ENCODE peak calls at places on chromosomes 12 and 14, in six cellular contexts. One of them, this sample, is unnamed.

GRCh38 chr14:76080009-76080408 is 71.7 kb upstream of the GPATCH2L start:
- DNase-seq in CD4-positive, CD25-positive, alpha-beta regulatory T cell: no peak
- DNase-seq in colonic mucosa: no peak
- DNase-seq in GM03348: no peak
- DNase-seq in cardiac muscle cell: no peak
- DNase-seq in NCI-H524: no peak
- DNase-seq in this sample: no peak

GRCh38 chr14:95527392-95528002 is 7.4 kb upstream of the GLRX5 start:
- DNase-seq in CD4-positive, CD25-positive, alpha-beta regulatory T cell: peak
- DNase-seq in colonic mucosa: peak
- DNase-seq in GM03348: peak
- DNase-seq in cardiac muscle cell: peak
- DNase-seq in NCI-H524: peak
- DNase-seq in this sample: peak

GRCh38 chr12:27937768-27938167 is 34.8 kb downstream of the PTHLH start:
- DNase-seq in CD4-positive, CD25-positive, alpha-beta regulatory T cell: no peak
- DNase-seq in colonic mucosa: no peak
- DNase-seq in GM03348: no peak
- DNase-seq in cardiac muscle cell: peak
- DNase-seq in NCI-H524: no peak
- DNase-seq in this sample: no peak

GRCh38 chr12:70948236-70948975 is 27.9 kb upstream of the PTPRR start:
- DNase-seq in CD4-positive, CD25-positive, alpha-beta regulatory T cell: no peak
- DNase-seq in colonic mucosa: no peak
- DNase-seq in GM03348: no peak
- DNase-seq in cardiac muscle cell: peak
- DNase-seq in NCI-H524: no peak
- DNase-seq in this sample: no peak

GRCh38 chr14:74501135-74501614 is 7.6 kb downstream of the ISCA2 start:
- DNase-seq in CD4-positive, CD25-positive, alpha-beta regulatory T cell: no peak
- DNase-seq in colonic mucosa: peak
- DNase-seq in GM03348: peak
- DNase-seq in cardiac muscle cell: peak
- DNase-seq in NCI-H524: peak
- DNase-seq in this sample: peak

GRCh38 chr12:132754555-132754954 is 7.1 kb downstream of the ANKLE2 start:
- DNase-seq in CD4-positive, CD25-positive, alpha-beta regulatory T cell: no peak
- DNase-seq in colonic mucosa: no peak
- DNase-seq in GM03348: no peak
- DNase-seq in cardiac muscle cell: no peak
- DNase-seq in NCI-H524: no peak
- DNase-seq in this sample: no peak

GRCh38 chr14:22888662-22889061 is 5.6 kb downstream of the REM2 start:
- DNase-seq in CD4-positive, CD25-positive, alpha-beta regulatory T cell: peak
- DNase-seq in colonic mucosa: no peak
- DNase-seq in GM03348: no peak
- DNase-seq in cardiac muscle cell: no peak
- DNase-seq in NCI-H524: no peak
- DNase-seq in this sample: no peak

GRCh38 chr14:26636571-26636970 is 38.7 kb upstream of the NOVA1 start:
- DNase-seq in CD4-positive, CD25-positive, alpha-beta regulatory T cell: no peak
- DNase-seq in colonic mucosa: no peak
- DNase-seq in GM03348: no peak
- DNase-seq in cardiac muscle cell: peak
- DNase-seq in NCI-H524: no peak
- DNase-seq in this sample: no peak

GRCh38 chr12:53005986-53006809 is at the start of gene EIF4B:
- DNase-seq in CD4-positive, CD25-positive, alpha-beta regulatory T cell: peak
- DNase-seq in colonic mucosa: peak
- DNase-seq in GM03348: peak
- DNase-seq in cardiac muscle cell: peak
- DNase-seq in NCI-H524: peak
- DNase-seq in this sample: peak

GRCh38 chr12:78562358-78563205 is 302.0 kb upstream of the SYT1 start:
- DNase-seq in CD4-positive, CD25-positive, alpha-beta regulatory T cell: no peak
- DNase-seq in colonic mucosa: no peak
- DNase-seq in GM03348: peak
- DNase-seq in cardiac muscle cell: peak
- DNase-seq in NCI-H524: peak
- DNase-seq in this sample: no peak

GRCh38 chr12:101111441-101111840 is 98.6 kb downstream of the SLC5A8 start:
- DNase-seq in CD4-positive, CD25-positive, alpha-beta regulatory T cell: no peak
- DNase-seq in colonic mucosa: no peak
- DNase-seq in GM03348: no peak
- DNase-seq in cardiac muscle cell: no peak
- DNase-seq in NCI-H524: no peak
- DNase-seq in this sample: no peak

GRCh38 chr12:18703916-18704315 is 33.9 kb downstream of the PLCZ1 start:
- DNase-seq in CD4-positive, CD25-positive, alpha-beta regulatory T cell: no peak
- DNase-seq in colonic mucosa: no peak
- DNase-seq in GM03348: peak
- DNase-seq in cardiac muscle cell: peak
- DNase-seq in NCI-H524: no peak
- DNase-seq in this sample: no peak

GRCh38 chr12:100716949-100717732 is 77.4 kb upstream of the ANO4 start:
- DNase-seq in CD4-positive, CD25-positive, alpha-beta regulatory T cell: no peak
- DNase-seq in colonic mucosa: no peak
- DNase-seq in GM03348: peak
- DNase-seq in cardiac muscle cell: peak
- DNase-seq in NCI-H524: peak
- DNase-seq in this sample: peak

GRCh38 chr12:116123511-116124258 is 153.8 kb downstream of the MED13L start:
- DNase-seq in CD4-positive, CD25-positive, alpha-beta regulatory T cell: peak
- DNase-seq in colonic mucosa: no peak
- DNase-seq in GM03348: peak
- DNase-seq in cardiac muscle cell: peak
- DNase-seq in NCI-H524: peak
- DNase-seq in this sample: peak

GRCh38 chr12:29241821-29242591 is 92.9 kb downstream of the FAR2 start:
- DNase-seq in CD4-positive, CD25-positive, alpha-beta regulatory T cell: peak
- DNase-seq in colonic mucosa: peak
- DNase-seq in GM03348: peak
- DNase-seq in cardiac muscle cell: peak
- DNase-seq in NCI-H524: peak
- DNase-seq in this sample: peak

GRCh38 chr12:685388-685787 is 22.1 kb upstream of the NINJ2 start:
- DNase-seq in CD4-positive, CD25-positive, alpha-beta regulatory T cell: peak
- DNase-seq in colonic mucosa: peak
- DNase-seq in GM03348: no peak
- DNase-seq in cardiac muscle cell: peak
- DNase-seq in NCI-H524: no peak
- DNase-seq in this sample: no peak

GRCh38 chr12:125873031-125873430 is 807.8 kb downstream of the AACS start:
- DNase-seq in CD4-positive, CD25-positive, alpha-beta regulatory T cell: no peak
- DNase-seq in colonic mucosa: no peak
- DNase-seq in GM03348: no peak
- DNase-seq in cardiac muscle cell: no peak
- DNase-seq in NCI-H524: no peak
- DNase-seq in this sample: no peak

GRCh38 chr14:94129111-94129757 is at the start of gene IFI27L2:
- DNase-seq in CD4-positive, CD25-positive, alpha-beta regulatory T cell: peak
- DNase-seq in colonic mucosa: peak
- DNase-seq in GM03348: peak
- DNase-seq in cardiac muscle cell: peak
- DNase-seq in NCI-H524: peak
- DNase-seq in this sample: peak

GRCh38 chr14:69877492-69877891 is 1.7 kb upstream of the SMOC1 start:
- DNase-seq in CD4-positive, CD25-positive, alpha-beta regulatory T cell: no peak
- DNase-seq in colonic mucosa: no peak
- DNase-seq in GM03348: no peak
- DNase-seq in cardiac muscle cell: peak
- DNase-seq in NCI-H524: peak
- DNase-seq in this sample: peak